ENCODE peak calls at places on chromosomes 13 and 19, in ten cellular contexts. A, L, T, I, J, Q, S, M, C and X are unnamed samples.

GRCh38 chr13:66665991-66666390 is 564.1 kb downstream of the PCDH9 start:
- DNase-seq in A (peak), L (no peak), T (peak), I (peak), J (no peak), Q (peak), S (no peak), M (peak), C (no peak), X (peak)

GRCh38 chr13:97109841-97110492 is 112.2 kb upstream of the MBNL2 start:
- DNase-seq in A (peak), L (peak), T (peak), I (peak), J (peak), Q (peak), S (peak), M (peak), C (peak), X (peak)

GRCh38 chr13:24208314-24208713 is 47.8 kb downstream of the SPATA13 start:
- DNase-seq in A (peak), L (no peak), T (no peak), I (peak), J (no peak), Q (no peak), S (peak), M (no peak), C (no peak), X (peak)

GRCh38 chr13:34816118-34816517 is 126.0 kb upstream of the NBEA start:
- DNase-seq in A (no peak), L (no peak), T (no peak), I (no peak), J (no peak), Q (no peak), S (no peak), M (no peak), C (no peak), X (no peak)

GRCh38 chr19:34350161-34350561 is 14.8 kb upstream of the GPI start:
- DNase-seq in A (no peak), L (no peak), T (peak), I (no peak), J (no peak), Q (no peak), S (no peak), M (no peak), C (no peak), X (no peak)

GRCh38 chr13:112450118-112450517 is 74.0 kb downstream of the SPACA7 start:
- DNase-seq in A (no peak), L (no peak), T (no peak), I (no peak), J (no peak), Q (no peak), S (no peak), M (no peak), C (no peak), X (no peak)

GRCh38 chr13:27261376-27261775 is 9.3 kb upstream of the RASL11A start:
- DNase-seq in A (no peak), L (no peak), T (no peak), I (no peak), J (no peak), Q (no peak), S (no peak), M (no peak), C (no peak), X (no peak)

GRCh38 chr13:28171266-28171665 is 32.9 kb downstream of the PAN3 start:
- DNase-seq in A (no peak), L (no peak), T (no peak), I (no peak), J (no peak), Q (no peak), S (no peak), M (no peak), C (no peak), X (no peak)

GRCh38 chr19:8262431-8262830 is 45.7 kb downstream of the CD320 start:
- DNase-seq in A (no peak), L (no peak), T (no peak), I (no peak), J (no peak), Q (no peak), S (no peak), M (no peak), C (peak), X (no peak)

GRCh38 chr13:83622422-83622784 is 259.9 kb downstream of the SLITRK1 start:
- DNase-seq in A (peak), L (no peak), T (no peak), I (no peak), J (no peak), Q (no peak), S (no peak), M (no peak), C (no peak), X (peak)

GRCh38 chr19:13505761-13506549 is at the start of gene CACNA1A:
- DNase-seq in A (no peak), L (no peak), T (no peak), I (no peak), J (no peak), Q (peak), S (no peak), M (peak), C (no peak), X (no peak)

GRCh38 chr19:32719611-32720059 is at the start of gene TDRD12:
- DNase-seq in A (no peak), L (no peak), T (no peak), I (peak), J (no peak), Q (no peak), S (no peak), M (peak), C (no peak), X (no peak)

GRCh38 chr19:19345970-19346369 is 25.3 kb downstream of the MAU2 start:
- DNase-seq in A (no peak), L (no peak), T (no peak), I (no peak), J (no peak), Q (no peak), S (no peak), M (no peak), C (no peak), X (no peak)

GRCh38 chr19:17889609-17890214 is 18.0 kb downstream of the SLC5A5 start:
- DNase-seq in A (no peak), L (no peak), T (no peak), I (no peak), J (no peak), Q (peak), S (no peak), M (no peak), C (peak), X (peak)

GRCh38 chr19:42396248-42396541 is 6.1 kb upstream of the CNFN start:
- DNase-seq in A (no peak), L (no peak), T (no peak), I (no peak), J (peak), Q (no peak), S (no peak), M (peak), C (no peak), X (no peak)

GRCh38 chr19:422213-422916 is 13.4 kb upstream of the C2CD4C start:
- DNase-seq in A (no peak), L (no peak), T (no peak), I (no peak), J (no peak), Q (no peak), S (no peak), M (no peak), C (no peak), X (no peak)

GRCh38 chr13:41634407-41634806 is 177.1 kb downstream of the RGCC start:
- DNase-seq in A (no peak), L (no peak), T (no peak), I (no peak), J (no peak), Q (no peak), S (no peak), M (no peak), C (no peak), X (no peak)

GRCh38 chr13:24212674-24213073 is 52.2 kb downstream of the SPATA13 start:
- DNase-seq in A (no peak), L (no peak), T (no peak), I (no peak), J (no peak), Q (no peak), S (no peak), M (no peak), C (no peak), X (no peak)

GRCh38 chr19:43780706-43781525 is at the start of gene KCNN4:
- DNase-seq in A (peak), L (no peak), T (peak), I (peak), J (no peak), Q (no peak), S (no peak), M (no peak), C (peak), X (peak)

GRCh38 chr13:74487091-74487722 is 353.0 kb upstream of the KLF12 start:
- DNase-seq in A (no peak), L (no peak), T (no peak), I (no peak), J (no peak), Q (no peak), S (no peak), M (no peak), C (no peak), X (no peak)

GRCh38 chr19:1239796-1240737 is 1.5 kb upstream of the ATP5F1D start:
- DNase-seq in A (no peak), L (no peak), T (peak), I (peak), J (peak), Q (peak), S (peak), M (peak), C (peak), X (peak)

GRCh38 chr19:19642506-19643157 is 825 bp downstream of the GMIP start:
- DNase-seq in A (no peak), L (no peak), T (peak), I (no peak), J (no peak), Q (no peak), S (no peak), M (peak), C (no peak), X (no peak)

GRCh38 chr13:98706446-98707110 is 45.9 kb downstream of the SLC15A1 start:
- DNase-seq in A (no peak), L (no peak), T (peak), I (peak), J (no peak), Q (no peak), S (no peak), M (no peak), C (no peak), X (peak)

GRCh38 chr19:32123355-32123940 is 222.0 kb upstream of the ZNF507 start:
- DNase-seq in A (no peak), L (no peak), T (no peak), I (no peak), J (no peak), Q (no peak), S (no peak), M (no peak), C (no peak), X (no peak)

GRCh38 chr13:31200636-31200970 is 828 bp downstream of the B3GLCT start:
- DNase-seq in A (no peak), L (peak), T (peak), I (peak), J (peak), Q (peak), S (peak), M (no peak), C (peak), X (no peak)

GRCh38 chr13:100550433-100550832 is 38.2 kb downstream of the GGACT start:
- DNase-seq in A (no peak), L (peak), T (no peak), I (no peak), J (peak), Q (peak), S (no peak), M (no peak), C (no peak), X (no peak)

GRCh38 chr13:106096661-106097092 is 438.8 kb downstream of the EFNB2 start:
- DNase-seq in A (no peak), L (no peak), T (no peak), I (peak), J (no peak), Q (no peak), S (no peak), M (no peak), C (no peak), X (peak)

GRCh38 chr13:75704194-75704941 is 68.2 kb downstream of the LMO7 start:
- DNase-seq in A (no peak), L (no peak), T (no peak), I (peak), J (no peak), Q (no peak), S (no peak), M (no peak), C (no peak), X (peak)

GRCh38 chr19:33554821-33555220 is 33.2 kb upstream of the PEPD start:
- DNase-seq in A (no peak), L (no peak), T (no peak), I (no peak), J (no peak), Q (no peak), S (no peak), M (no peak), C (no peak), X (no peak)

GRCh38 chr13:49436890-49437289 is 7.0 kb downstream of the CAB39L start:
- DNase-seq in A (no peak), L (no peak), T (no peak), I (peak), J (peak), Q (no peak), S (peak), M (no peak), C (peak), X (peak)
- TF ChIP-seq CTCF in A (peak), L (no peak), T (no peak), I (peak), J (peak), Q (peak), S (no peak), M (peak), C (peak), X (no peak)

DNA sequence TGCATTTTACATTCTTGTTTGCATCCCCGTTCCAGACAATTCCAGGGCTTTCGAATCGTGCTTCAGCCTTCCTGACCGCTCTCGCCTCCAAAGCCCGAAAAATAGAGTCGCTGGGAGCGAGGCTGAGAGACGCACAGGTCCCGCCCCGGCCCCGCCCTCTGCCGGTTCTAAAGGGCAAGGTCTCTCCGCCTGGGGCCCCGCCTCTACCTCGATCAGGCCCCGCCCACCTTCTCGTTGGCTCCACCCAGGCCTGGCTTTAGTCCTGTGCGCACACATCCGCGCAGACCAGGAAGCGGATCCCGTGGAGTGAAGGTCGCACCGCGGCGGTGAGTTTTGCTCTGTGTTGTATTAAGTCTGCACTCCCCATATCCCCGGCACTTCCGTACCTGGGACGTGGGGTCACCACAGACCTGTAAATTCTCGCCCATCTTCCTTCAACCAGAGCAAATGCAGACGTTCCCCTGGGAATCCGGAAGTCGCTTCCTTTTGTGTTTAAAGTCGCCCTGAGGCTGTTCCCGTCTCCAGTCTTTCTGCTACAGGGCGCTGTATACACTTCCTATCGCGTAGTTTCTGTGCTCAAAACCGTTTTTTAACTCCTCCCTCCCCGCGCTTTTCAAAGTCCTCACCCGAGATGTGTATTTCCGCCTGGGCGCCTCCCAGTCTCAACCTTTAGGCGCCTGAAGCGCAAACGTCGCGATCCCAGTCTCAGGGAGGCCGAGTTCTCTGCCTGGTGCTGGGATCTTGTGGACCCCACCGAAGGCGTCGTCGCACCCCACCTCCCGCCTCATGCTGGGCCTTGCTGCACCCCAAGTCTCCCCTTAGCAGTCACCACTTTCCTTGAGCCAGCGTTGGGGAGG is at the start of gene ZNF701:
- DNase-seq in A (peak), L (peak), T (peak), I (peak), J (peak), Q (peak), S (peak), M (peak), C (peak), X (peak)
- TF ChIP-seq CTCF in A (peak), L (no peak), T (peak), I (no peak), J (peak), Q (peak), S (no peak), M (peak), C (peak), X (peak)

DNA sequence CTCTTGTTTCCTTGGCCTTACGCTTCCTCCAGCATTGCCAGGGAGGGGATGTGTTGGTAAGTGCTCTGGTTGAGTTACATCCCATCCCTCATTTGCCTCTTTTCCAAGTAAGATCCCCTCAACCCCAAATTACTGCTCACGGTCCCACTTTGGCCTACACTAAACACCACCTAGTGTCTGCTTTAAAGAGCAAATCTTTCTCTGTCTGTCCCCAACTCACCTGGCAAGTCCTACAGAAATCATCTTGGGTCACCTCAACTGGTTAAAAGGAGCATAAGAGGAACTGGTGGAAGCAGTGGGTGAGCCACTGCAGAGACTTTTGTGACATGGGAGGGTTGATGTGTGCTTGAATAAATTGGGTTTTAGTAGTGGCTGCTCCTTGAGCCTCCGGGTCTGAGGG is 55.2 kb upstream of the SERPINE3 start:
- DNase-seq in A (no peak), L (peak), T (no peak), I (no peak), J (no peak), Q (no peak), S (no peak), M (no peak), C (no peak), X (no peak)
- TF ChIP-seq CTCF in A (no peak), L (no peak), T (no peak), I (no peak), J (no peak), Q (no peak), S (no peak), M (no peak), C (no peak), X (no peak)

DNA sequence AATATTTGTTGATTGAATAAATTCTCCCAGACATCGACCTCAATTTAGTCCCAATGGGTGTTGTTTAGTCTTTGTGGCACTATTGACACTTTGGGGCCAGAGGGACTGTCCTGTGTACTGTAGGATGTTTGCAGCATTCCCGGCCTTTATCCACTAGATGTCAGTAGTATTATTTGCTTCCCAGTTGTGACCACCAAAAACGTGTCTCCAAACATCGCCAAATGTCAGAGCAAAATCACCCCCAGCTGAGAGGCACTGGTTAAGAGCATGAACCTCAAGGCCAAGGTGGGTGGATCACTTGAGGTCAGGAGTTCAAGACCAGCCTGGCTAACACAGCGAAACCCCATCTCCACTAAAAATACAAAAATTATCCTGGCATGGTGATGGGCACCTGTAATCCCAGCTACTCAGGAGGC is 15.4 kb downstream of the NLRP12 start:
- DNase-seq in A (no peak), L (no peak), T (no peak), I (peak), J (no peak), Q (no peak), S (no peak), M (peak), C (no peak), X (peak)
- TF ChIP-seq CTCF in A (peak), L (no peak), T (no peak), I (peak), J (peak), Q (peak), S (no peak), M (peak), C (peak), X (peak)

DNA sequence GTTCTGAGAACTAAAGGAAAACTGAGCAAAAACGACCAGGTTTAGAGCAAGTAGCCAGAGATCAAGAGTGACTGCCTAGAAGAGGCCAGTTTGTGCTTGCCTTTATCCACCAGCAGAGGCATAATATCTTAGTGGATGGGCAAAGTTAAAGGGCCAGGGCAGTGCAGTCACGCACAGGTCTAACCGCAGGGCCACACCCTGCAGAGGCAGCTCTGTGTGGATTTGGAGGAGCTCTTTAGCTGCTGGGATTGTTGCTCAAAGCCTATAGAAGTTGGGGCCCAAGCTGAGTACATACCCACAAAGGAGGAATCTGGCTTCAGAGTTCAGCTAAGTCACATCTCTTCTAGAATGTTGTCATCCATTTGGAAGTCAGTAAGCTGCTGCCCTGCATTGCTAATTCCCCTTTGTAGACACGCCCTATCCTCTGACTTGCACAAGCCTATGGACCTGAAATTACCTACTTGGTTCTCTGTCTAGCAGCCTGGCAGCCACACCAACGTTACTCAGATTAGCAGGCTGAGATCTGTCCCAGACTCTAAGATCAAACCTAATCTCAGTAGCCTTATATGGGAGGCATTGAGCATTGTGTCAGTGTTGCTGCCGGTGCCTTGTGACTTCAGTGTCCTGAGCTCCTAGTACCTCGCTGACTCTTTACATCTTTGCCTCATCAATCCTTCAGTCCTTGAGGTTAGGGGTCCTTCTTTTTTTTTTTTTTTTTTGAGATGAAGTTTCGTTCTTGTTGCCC is 102.9 kb upstream of the STARD13 start:
- DNase-seq in A (peak), L (no peak), T (peak), I (peak), J (no peak), Q (no peak), S (peak), M (no peak), C (no peak), X (peak)
- TF ChIP-seq CTCF in A (peak), L (no peak), T (no peak), I (no peak), J (no peak), Q (no peak), S (no peak), M (no peak), C (no peak), X (peak)